ENCODE peak calls at places on chromosome 3, in five cellular contexts. One of them, this sample, is unnamed.

GRCh38 chr3:4589475-4590111 is 96.4 kb downstream of the ITPR1 start:
- DNase-seq in NCI-H510A treated with DMSO at 0.1 percent for 48 hours: no peak
- DNase-seq in HCT116: no peak
- DNase-seq in activated effector memory CD4-positive, alpha-beta T cell treated with anti-CD3 and anti-CD28 coated beads, Interleukin-2, amount 50 U/mL, for 16 hours: no peak
- DNase-seq in endothelial cell of umbilical vein: no peak
- DNase-seq in this sample: no peak

GRCh38 chr3:53102601-53103147 is 27.6 kb downstream of the RFT1 start:
- DNase-seq in NCI-H510A treated with DMSO at 0.1 percent for 48 hours: no peak
- DNase-seq in HCT116: no peak
- DNase-seq in activated effector memory CD4-positive, alpha-beta T cell treated with anti-CD3 and anti-CD28 coated beads, Interleukin-2, amount 50 U/mL, for 16 hours: peak
- DNase-seq in endothelial cell of umbilical vein: no peak
- DNase-seq in this sample: no peak

GRCh38 chr3:126212629-126213375 is 32.4 kb upstream of the ALDH1L1 start:
- DNase-seq in NCI-H510A treated with DMSO at 0.1 percent for 48 hours: peak
- DNase-seq in HCT116: no peak
- DNase-seq in activated effector memory CD4-positive, alpha-beta T cell treated with anti-CD3 and anti-CD28 coated beads, Interleukin-2, amount 50 U/mL, for 16 hours: no peak
- DNase-seq in endothelial cell of umbilical vein: peak
- DNase-seq in this sample: no peak

GRCh38 chr3:150410311-150411105 is 2.4 kb downstream of the TSC22D2 start:
- DNase-seq in NCI-H510A treated with DMSO at 0.1 percent for 48 hours: peak
- DNase-seq in HCT116: no peak
- DNase-seq in activated effector memory CD4-positive, alpha-beta T cell treated with anti-CD3 and anti-CD28 coated beads, Interleukin-2, amount 50 U/mL, for 16 hours: peak
- DNase-seq in endothelial cell of umbilical vein: peak
- DNase-seq in this sample: peak

GRCh38 chr3:44529927-44530326 is 25.1 kb upstream of the ZKSCAN7 start:
- DNase-seq in NCI-H510A treated with DMSO at 0.1 percent for 48 hours: no peak
- DNase-seq in HCT116: peak
- DNase-seq in activated effector memory CD4-positive, alpha-beta T cell treated with anti-CD3 and anti-CD28 coated beads, Interleukin-2, amount 50 U/mL, for 16 hours: no peak
- DNase-seq in endothelial cell of umbilical vein: peak
- DNase-seq in this sample: no peak

GRCh38 chr3:17081520-17081919 is 196.8 kb downstream of the PLCL2 start:
- DNase-seq in NCI-H510A treated with DMSO at 0.1 percent for 48 hours: no peak
- DNase-seq in HCT116: no peak
- DNase-seq in activated effector memory CD4-positive, alpha-beta T cell treated with anti-CD3 and anti-CD28 coated beads, Interleukin-2, amount 50 U/mL, for 16 hours: no peak
- DNase-seq in endothelial cell of umbilical vein: no peak
- DNase-seq in this sample: no peak

GRCh38 chr3:35932995-35933394 is 293.7 kb downstream of the ARPP21 start:
- DNase-seq in NCI-H510A treated with DMSO at 0.1 percent for 48 hours: no peak
- DNase-seq in HCT116: peak
- DNase-seq in activated effector memory CD4-positive, alpha-beta T cell treated with anti-CD3 and anti-CD28 coated beads, Interleukin-2, amount 50 U/mL, for 16 hours: no peak
- DNase-seq in endothelial cell of umbilical vein: peak
- DNase-seq in this sample: no peak

GRCh38 chr3:62161306-62161705 is 212.0 kb downstream of the FEZF2 start:
- DNase-seq in NCI-H510A treated with DMSO at 0.1 percent for 48 hours: no peak
- DNase-seq in HCT116: no peak
- DNase-seq in activated effector memory CD4-positive, alpha-beta T cell treated with anti-CD3 and anti-CD28 coated beads, Interleukin-2, amount 50 U/mL, for 16 hours: no peak
- DNase-seq in endothelial cell of umbilical vein: peak
- DNase-seq in this sample: no peak

GRCh38 chr3:132225664-132226063 is 91.5 kb upstream of the ACP3 start:
- DNase-seq in NCI-H510A treated with DMSO at 0.1 percent for 48 hours: no peak
- DNase-seq in HCT116: no peak
- DNase-seq in activated effector memory CD4-positive, alpha-beta T cell treated with anti-CD3 and anti-CD28 coated beads, Interleukin-2, amount 50 U/mL, for 16 hours: no peak
- DNase-seq in endothelial cell of umbilical vein: no peak
- DNase-seq in this sample: no peak

GRCh38 chr3:99601493-99601892 is 36.9 kb upstream of the COL8A1 start:
- DNase-seq in NCI-H510A treated with DMSO at 0.1 percent for 48 hours: no peak
- DNase-seq in HCT116: no peak
- DNase-seq in activated effector memory CD4-positive, alpha-beta T cell treated with anti-CD3 and anti-CD28 coated beads, Interleukin-2, amount 50 U/mL, for 16 hours: no peak
- DNase-seq in endothelial cell of umbilical vein: no peak
- DNase-seq in this sample: no peak

GRCh38 chr3:171044828-171045793 is 18.6 kb upstream of the SLC2A2 start:
- DNase-seq in NCI-H510A treated with DMSO at 0.1 percent for 48 hours: peak
- DNase-seq in HCT116: no peak
- DNase-seq in activated effector memory CD4-positive, alpha-beta T cell treated with anti-CD3 and anti-CD28 coated beads, Interleukin-2, amount 50 U/mL, for 16 hours: no peak
- DNase-seq in endothelial cell of umbilical vein: no peak
- DNase-seq in this sample: peak

GRCh38 chr3:11201246-11202024 is 47.1 kb downstream of the HRH1 start:
- DNase-seq in NCI-H510A treated with DMSO at 0.1 percent for 48 hours: no peak
- DNase-seq in HCT116: no peak
- DNase-seq in activated effector memory CD4-positive, alpha-beta T cell treated with anti-CD3 and anti-CD28 coated beads, Interleukin-2, amount 50 U/mL, for 16 hours: peak
- DNase-seq in endothelial cell of umbilical vein: peak
- DNase-seq in this sample: no peak

GRCh38 chr3:136283627-136284026 is 33.5 kb downstream of the PCCB start:
- DNase-seq in NCI-H510A treated with DMSO at 0.1 percent for 48 hours: no peak
- DNase-seq in HCT116: no peak
- DNase-seq in activated effector memory CD4-positive, alpha-beta T cell treated with anti-CD3 and anti-CD28 coated beads, Interleukin-2, amount 50 U/mL, for 16 hours: no peak
- DNase-seq in endothelial cell of umbilical vein: no peak
- DNase-seq in this sample: no peak

GRCh38 chr3:150286390-150287147 is 121.5 kb upstream of the TSC22D2 start:
- DNase-seq in NCI-H510A treated with DMSO at 0.1 percent for 48 hours: peak
- DNase-seq in HCT116: peak
- DNase-seq in activated effector memory CD4-positive, alpha-beta T cell treated with anti-CD3 and anti-CD28 coated beads, Interleukin-2, amount 50 U/mL, for 16 hours: no peak
- DNase-seq in endothelial cell of umbilical vein: peak
- DNase-seq in this sample: no peak

GRCh38 chr3:24149032-24149431 is 203.9 kb downstream of the NR1D2 start:
- DNase-seq in NCI-H510A treated with DMSO at 0.1 percent for 48 hours: no peak
- DNase-seq in HCT116: no peak
- DNase-seq in activated effector memory CD4-positive, alpha-beta T cell treated with anti-CD3 and anti-CD28 coated beads, Interleukin-2, amount 50 U/mL, for 16 hours: no peak
- DNase-seq in endothelial cell of umbilical vein: no peak
- DNase-seq in this sample: no peak

GRCh38 chr3:48400824-48401433 is 28.9 kb downstream of the FBXW12 start:
- DNase-seq in NCI-H510A treated with DMSO at 0.1 percent for 48 hours: peak
- DNase-seq in HCT116: peak
- DNase-seq in activated effector memory CD4-positive, alpha-beta T cell treated with anti-CD3 and anti-CD28 coated beads, Interleukin-2, amount 50 U/mL, for 16 hours: peak
- DNase-seq in endothelial cell of umbilical vein: peak
- DNase-seq in this sample: peak

GRCh38 chr3:159861369-159861987 is 127.2 kb upstream of the IL12A start:
- DNase-seq in NCI-H510A treated with DMSO at 0.1 percent for 48 hours: no peak
- DNase-seq in HCT116: no peak
- DNase-seq in activated effector memory CD4-positive, alpha-beta T cell treated with anti-CD3 and anti-CD28 coated beads, Interleukin-2, amount 50 U/mL, for 16 hours: no peak
- DNase-seq in endothelial cell of umbilical vein: peak
- DNase-seq in this sample: no peak

GRCh38 chr3:12231481-12231880 is 57.4 kb upstream of the PPARG start:
- DNase-seq in NCI-H510A treated with DMSO at 0.1 percent for 48 hours: no peak
- DNase-seq in HCT116: no peak
- DNase-seq in activated effector memory CD4-positive, alpha-beta T cell treated with anti-CD3 and anti-CD28 coated beads, Interleukin-2, amount 50 U/mL, for 16 hours: no peak
- DNase-seq in endothelial cell of umbilical vein: no peak
- DNase-seq in this sample: no peak

GRCh38 chr3:187481426-187481825 is 113.2 kb downstream of the RTP4 start:
- DNase-seq in NCI-H510A treated with DMSO at 0.1 percent for 48 hours: no peak
- DNase-seq in HCT116: no peak
- DNase-seq in activated effector memory CD4-positive, alpha-beta T cell treated with anti-CD3 and anti-CD28 coated beads, Interleukin-2, amount 50 U/mL, for 16 hours: no peak
- DNase-seq in endothelial cell of umbilical vein: no peak
- DNase-seq in this sample: no peak

GRCh38 chr3:125434582-125435011 is 59.5 kb upstream of the ZNF148 start:
- DNase-seq in NCI-H510A treated with DMSO at 0.1 percent for 48 hours: no peak
- DNase-seq in HCT116: no peak
- DNase-seq in activated effector memory CD4-positive, alpha-beta T cell treated with anti-CD3 and anti-CD28 coated beads, Interleukin-2, amount 50 U/mL, for 16 hours: no peak
- DNase-seq in endothelial cell of umbilical vein: no peak
- DNase-seq in this sample: no peak

GRCh38 chr3:109831403-109831802 is 494.1 kb upstream of the DPPA4 start:
- DNase-seq in NCI-H510A treated with DMSO at 0.1 percent for 48 hours: no peak
- DNase-seq in HCT116: no peak
- DNase-seq in activated effector memory CD4-positive, alpha-beta T cell treated with anti-CD3 and anti-CD28 coated beads, Interleukin-2, amount 50 U/mL, for 16 hours: no peak
- DNase-seq in endothelial cell of umbilical vein: no peak
- DNase-seq in this sample: no peak

GRCh38 chr3:121758727-121759450 is 9.3 kb upstream of the GOLGB1 start:
- DNase-seq in NCI-H510A treated with DMSO at 0.1 percent for 48 hours: no peak
- DNase-seq in HCT116: no peak
- DNase-seq in activated effector memory CD4-positive, alpha-beta T cell treated with anti-CD3 and anti-CD28 coated beads, Interleukin-2, amount 50 U/mL, for 16 hours: no peak
- DNase-seq in endothelial cell of umbilical vein: no peak
- DNase-seq in this sample: no peak

GRCh38 chr3:59451800-59452741 is 402.2 kb upstream of the CFAP20DC start:
- DNase-seq in NCI-H510A treated with DMSO at 0.1 percent for 48 hours: no peak
- DNase-seq in HCT116: no peak
- DNase-seq in activated effector memory CD4-positive, alpha-beta T cell treated with anti-CD3 and anti-CD28 coated beads, Interleukin-2, amount 50 U/mL, for 16 hours: no peak
- DNase-seq in endothelial cell of umbilical vein: no peak
- DNase-seq in this sample: no peak

GRCh38 chr3:87082806-87083440 is 92.0 kb upstream of the VGLL3 start:
- DNase-seq in NCI-H510A treated with DMSO at 0.1 percent for 48 hours: peak
- DNase-seq in HCT116: peak
- DNase-seq in activated effector memory CD4-positive, alpha-beta T cell treated with anti-CD3 and anti-CD28 coated beads, Interleukin-2, amount 50 U/mL, for 16 hours: no peak
- DNase-seq in endothelial cell of umbilical vein: peak
- DNase-seq in this sample: no peak

GRCh38 chr3:103712320-103713008 is 1277.6 kb downstream of the ZPLD1 start:
- DNase-seq in NCI-H510A treated with DMSO at 0.1 percent for 48 hours: no peak
- DNase-seq in HCT116: peak
- DNase-seq in activated effector memory CD4-positive, alpha-beta T cell treated with anti-CD3 and anti-CD28 coated beads, Interleukin-2, amount 50 U/mL, for 16 hours: no peak
- DNase-seq in endothelial cell of umbilical vein: peak
- DNase-seq in this sample: no peak

GRCh38 chr3:124298951-124299350 is 307.0 kb upstream of the ROPN1 start:
- DNase-seq in NCI-H510A treated with DMSO at 0.1 percent for 48 hours: no peak
- DNase-seq in HCT116: no peak
- DNase-seq in activated effector memory CD4-positive, alpha-beta T cell treated with anti-CD3 and anti-CD28 coated beads, Interleukin-2, amount 50 U/mL, for 16 hours: no peak
- DNase-seq in endothelial cell of umbilical vein: no peak
- DNase-seq in this sample: no peak

GRCh38 chr3:127674099-127674792 is 1.5 kb downstream of the ABTB1 start:
- DNase-seq in NCI-H510A treated with DMSO at 0.1 percent for 48 hours: no peak
- DNase-seq in HCT116: no peak
- DNase-seq in activated effector memory CD4-positive, alpha-beta T cell treated with anti-CD3 and anti-CD28 coated beads, Interleukin-2, amount 50 U/mL, for 16 hours: peak
- DNase-seq in endothelial cell of umbilical vein: no peak
- DNase-seq in this sample: peak

GRCh38 chr3:137792633-137793271 is 28.6 kb downstream of the SOX14 start:
- DNase-seq in NCI-H510A treated with DMSO at 0.1 percent for 48 hours: no peak
- DNase-seq in HCT116: peak
- DNase-seq in activated effector memory CD4-positive, alpha-beta T cell treated with anti-CD3 and anti-CD28 coated beads, Interleukin-2, amount 50 U/mL, for 16 hours: no peak
- DNase-seq in endothelial cell of umbilical vein: no peak
- DNase-seq in this sample: peak

GRCh38 chr3:191220908-191221307 is 21.9 kb downstream of the OSTN start:
- DNase-seq in NCI-H510A treated with DMSO at 0.1 percent for 48 hours: no peak
- DNase-seq in HCT116: peak
- DNase-seq in activated effector memory CD4-positive, alpha-beta T cell treated with anti-CD3 and anti-CD28 coated beads, Interleukin-2, amount 50 U/mL, for 16 hours: no peak
- DNase-seq in endothelial cell of umbilical vein: no peak
- DNase-seq in this sample: no peak

GRCh38 chr3:126026277-126026751 is 57.3 kb downstream of the ROPN1B start:
- DNase-seq in NCI-H510A treated with DMSO at 0.1 percent for 48 hours: no peak
- DNase-seq in HCT116: no peak
- DNase-seq in activated effector memory CD4-positive, alpha-beta T cell treated with anti-CD3 and anti-CD28 coated beads, Interleukin-2, amount 50 U/mL, for 16 hours: no peak
- DNase-seq in endothelial cell of umbilical vein: no peak
- DNase-seq in this sample: peak

GRCh38 chr3:101902041-101902440 is 52.7 kb downstream of the NFKBIZ start:
- DNase-seq in NCI-H510A treated with DMSO at 0.1 percent for 48 hours: no peak
- DNase-seq in HCT116: peak
- DNase-seq in activated effector memory CD4-positive, alpha-beta T cell treated with anti-CD3 and anti-CD28 coated beads, Interleukin-2, amount 50 U/mL, for 16 hours: no peak
- DNase-seq in endothelial cell of umbilical vein: peak
- DNase-seq in this sample: no peak

GRCh38 chr3:127613406-127613805 is 15.2 kb downstream of the MCM2 start:
- DNase-seq in NCI-H510A treated with DMSO at 0.1 percent for 48 hours: no peak
- DNase-seq in HCT116: no peak
- DNase-seq in activated effector memory CD4-positive, alpha-beta T cell treated with anti-CD3 and anti-CD28 coated beads, Interleukin-2, amount 50 U/mL, for 16 hours: no peak
- DNase-seq in endothelial cell of umbilical vein: no peak
- DNase-seq in this sample: peak

GRCh38 chr3:39907981-39908380 is 98.6 kb downstream of the MYRIP start:
- DNase-seq in NCI-H510A treated with DMSO at 0.1 percent for 48 hours: no peak
- DNase-seq in HCT116: no peak
- DNase-seq in activated effector memory CD4-positive, alpha-beta T cell treated with anti-CD3 and anti-CD28 coated beads, Interleukin-2, amount 50 U/mL, for 16 hours: no peak
- DNase-seq in endothelial cell of umbilical vein: peak
- DNase-seq in this sample: no peak

GRCh38 chr3:108453541-108454057 is 56.8 kb downstream of the MYH15 start:
- DNase-seq in NCI-H510A treated with DMSO at 0.1 percent for 48 hours: no peak
- DNase-seq in HCT116: no peak
- DNase-seq in activated effector memory CD4-positive, alpha-beta T cell treated with anti-CD3 and anti-CD28 coated beads, Interleukin-2, amount 50 U/mL, for 16 hours: no peak
- DNase-seq in endothelial cell of umbilical vein: no peak
- DNase-seq in this sample: no peak

GRCh38 chr3:172856766-172857742 is 106.5 kb downstream of the ECT2 start:
- DNase-seq in NCI-H510A treated with DMSO at 0.1 percent for 48 hours: no peak
- DNase-seq in HCT116: peak
- DNase-seq in activated effector memory CD4-positive, alpha-beta T cell treated with anti-CD3 and anti-CD28 coated beads, Interleukin-2, amount 50 U/mL, for 16 hours: no peak
- DNase-seq in endothelial cell of umbilical vein: peak
- DNase-seq in this sample: no peak

GRCh38 chr3:7489417-7489816 is 628.5 kb downstream of the GRM7 start:
- DNase-seq in NCI-H510A treated with DMSO at 0.1 percent for 48 hours: no peak
- DNase-seq in HCT116: no peak
- DNase-seq in activated effector memory CD4-positive, alpha-beta T cell treated with anti-CD3 and anti-CD28 coated beads, Interleukin-2, amount 50 U/mL, for 16 hours: no peak
- DNase-seq in endothelial cell of umbilical vein: no peak
- DNase-seq in this sample: no peak

GRCh38 chr3:184656991-184657669 is 54.7 kb downstream of the MAGEF1 start:
- DNase-seq in NCI-H510A treated with DMSO at 0.1 percent for 48 hours: no peak
- DNase-seq in HCT116: no peak
- DNase-seq in activated effector memory CD4-positive, alpha-beta T cell treated with anti-CD3 and anti-CD28 coated beads, Interleukin-2, amount 50 U/mL, for 16 hours: peak
- DNase-seq in endothelial cell of umbilical vein: no peak
- DNase-seq in this sample: no peak

GRCh38 chr3:52435246-52436101 is 9.4 kb downstream of the SEMA3G start:
- DNase-seq in NCI-H510A treated with DMSO at 0.1 percent for 48 hours: no peak
- DNase-seq in HCT116: no peak
- DNase-seq in activated effector memory CD4-positive, alpha-beta T cell treated with anti-CD3 and anti-CD28 coated beads, Interleukin-2, amount 50 U/mL, for 16 hours: peak
- DNase-seq in endothelial cell of umbilical vein: no peak
- DNase-seq in this sample: no peak

GRCh38 chr3:142796823-142797222 is 73.0 kb downstream of the TRPC1 start:
- DNase-seq in NCI-H510A treated with DMSO at 0.1 percent for 48 hours: no peak
- DNase-seq in HCT116: no peak
- DNase-seq in activated effector memory CD4-positive, alpha-beta T cell treated with anti-CD3 and anti-CD28 coated beads, Interleukin-2, amount 50 U/mL, for 16 hours: no peak
- DNase-seq in endothelial cell of umbilical vein: no peak
- DNase-seq in this sample: no peak